ENCODE peak calls at places on chromosomes 7 and 10, in eight cellular contexts. Z is endothelial cell, J is GM10248, Y is AG08395, B is aorta, K is NCI-H1105 treated with DMSO at 0.1 percent for 48 hours, P is spleen, H is fibroblast of the aortic adventitia. T is an unnamed sample.

GRCh38 chr10:79285315-79286185 is 61.7 kb upstream of the PPIF start:
- DNase-seq in Z (no peak), J (peak; percentile 84), Y (no peak), B (no peak), K (no peak), P (no peak), H (no peak), T (no peak)

GRCh38 chr10:97024181-97025073 is 161.3 kb downstream of the SLIT1 start:
- DNase-seq in Z (no peak), J (peak; percentile 54), Y (no peak), B (no peak), K (no peak), P (no peak), H (peak; percentile 92), T (no peak)

GRCh38 chr7:80082214-80082613 is 52.4 kb upstream of the GNAI1 start:
- DNase-seq in Z (no peak), J (no peak), Y (no peak), B (no peak), K (no peak), P (no peak), H (no peak), T (no peak)

GRCh38 chr10:110488124-110488681 is 9.5 kb upstream of the DUSP5 start:
- DNase-seq in Z (no peak), J (no peak), Y (no peak), B (no peak), K (no peak), P (no peak), H (peak; percentile 29), T (no peak)

GRCh38 chr7:105723582-105723981 is 142.3 kb upstream of the EFCAB10 start:
- DNase-seq in Z (no peak), J (no peak), Y (no peak), B (no peak), K (peak; percentile 27), P (no peak), H (no peak), T (no peak)

GRCh38 chr10:29535778-29536459 is 98.9 kb downstream of the SVIL start:
- DNase-seq in Z (no peak), J (no peak), Y (no peak), B (no peak), K (no peak), P (no peak), H (no peak), T (no peak)

GRCh38 chr7:112182749-112183148 is 23.4 kb downstream of the DOCK4 start:
- DNase-seq in Z (no peak), J (no peak), Y (no peak), B (no peak), K (no peak), P (no peak), H (no peak), T (no peak)

GRCh38 chr10:101566333-101567164 is 21.5 kb downstream of the POLL start:
- DNase-seq in Z (peak; percentile 49), J (peak; percentile 65), Y (peak; percentile 17), B (peak; percentile 75), K (peak; percentile 34), P (no peak), H (peak; percentile 15), T (peak; percentile 11)

GRCh38 chr7:137337902-137338301 is 5.6 kb downstream of the PTN start:
- DNase-seq in Z (no peak), J (no peak), Y (no peak), B (no peak), K (no peak), P (no peak), H (no peak), T (no peak)